ENCODE peak calls at places on chromosomes 4 and X, in five cellular contexts. C, V, Y, L and H are unnamed samples.
A peak's percentile ranks its signal among the peaks of the same experiment; 100 is the strongest.

GRCh38 chrX:6226053-6226645 is 2.5 kb downstream of the NLGN4X start:
- DNase-seq in C (peak; percentile 41), V (no peak), Y (peak; percentile 33), L (no peak), H (peak; percentile 0)

GRCh38 chr4:80806472-80806871 is 224.0 kb upstream of the BMP3 start:
- DNase-seq in C (no peak), V (no peak), Y (no peak), L (no peak), H (no peak)

GRCh38 chr4:165839615-165840333 is 33.3 kb upstream of the TLL1 start:
- DNase-seq in C (no peak), V (no peak), Y (no peak), L (no peak), H (no peak)

GRCh38 chrX:53317365-53318069 is 36.1 kb upstream of the IQSEC2 start:
- DNase-seq in C (peak; percentile 68), V (peak; percentile 43), Y (peak; percentile 49), L (peak; percentile 15), H (peak; percentile 46)

GRCh38 chrX:1472975-1473374 is 20.3 kb upstream of the ASMTL start:
- DNase-seq in C (no peak), V (no peak), Y (no peak), L (no peak), H (no peak)

GRCh38 chrX:71251456-71251973 is 2.4 kb downstream of the ZMYM3 start:
- DNase-seq in C (no peak), V (no peak), Y (no peak), L (no peak), H (peak; percentile 18)

GRCh38 chr4:70637239-70637920 is 8.8 kb downstream of the ENAM start:
- DNase-seq in C (no peak), V (peak; percentile 24), Y (no peak), L (no peak), H (no peak)

GRCh38 chrX:103704863-103705262 is 5.8 kb upstream of the TMEM31 start:
- DNase-seq in C (no peak), V (no peak), Y (no peak), L (no peak), H (no peak)

GRCh38 chr4:168604496-168605373 is 107.9 kb downstream of the PALLD start:
- DNase-seq in C (no peak), V (peak; percentile 87), Y (peak; percentile 84), L (no peak), H (peak; percentile 84)

GRCh38 chrX:41559662-41560061 is 112.5 kb downstream of the NYX start:
- DNase-seq in C (no peak), V (peak; percentile 95), Y (no peak), L (no peak), H (peak; percentile 73)

GRCh38 chrX:7574325-7574724 is 268.6 kb upstream of the VCX start:
- DNase-seq in C (no peak), V (no peak), Y (peak; percentile 11), L (no peak), H (peak; percentile 2)

GRCh38 chr4:137663376-137664054 is 131.2 kb upstream of the PCDH18 start:
- DNase-seq in C (no peak), V (no peak), Y (no peak), L (no peak), H (peak; percentile 37)
- H3K4me2 ChIP-seq in C (no peak overlapping the region), V (peak overlapping the region; percentile 72), Y (no peak overlapping the region), L (no peak overlapping the region), H (no peak overlapping the region)

GRCh38 chr4:103423261-103423660 is 225.1 kb upstream of the CENPE start:
- DNase-seq in C (no peak), V (no peak), Y (no peak), L (no peak), H (no peak)
- H2BK15ac ChIP-seq in C (no peak overlapping the region), V (no peak overlapping the region), Y (no peak overlapping the region), L (peak overlapping the region; percentile 3), H (no peak overlapping the region)

GRCh38 chrX:109839694-109840358 is 106.8 kb upstream of the ACSL4 start:
- DNase-seq in C (peak; percentile 63), V (no peak), Y (no peak), L (peak; percentile 9), H (peak; percentile 75)
- H4K91ac ChIP-seq in C (no peak overlapping the region), V (peak overlapping the region; percentile 72), Y (no peak overlapping the region), L (no peak overlapping the region), H (peak overlapping the region; percentile 46)

GRCh38 chrX:54509401-54509800 is 13.4 kb upstream of the FGD1 start:
- DNase-seq in C (no peak), V (peak; percentile 40), Y (no peak), L (no peak), H (peak; percentile 40)
- H3K4me2 ChIP-seq in C (no peak overlapping the region), V (no peak overlapping the region), Y (no peak overlapping the region), L (no peak overlapping the region), H (no peak overlapping the region)

DNA sequence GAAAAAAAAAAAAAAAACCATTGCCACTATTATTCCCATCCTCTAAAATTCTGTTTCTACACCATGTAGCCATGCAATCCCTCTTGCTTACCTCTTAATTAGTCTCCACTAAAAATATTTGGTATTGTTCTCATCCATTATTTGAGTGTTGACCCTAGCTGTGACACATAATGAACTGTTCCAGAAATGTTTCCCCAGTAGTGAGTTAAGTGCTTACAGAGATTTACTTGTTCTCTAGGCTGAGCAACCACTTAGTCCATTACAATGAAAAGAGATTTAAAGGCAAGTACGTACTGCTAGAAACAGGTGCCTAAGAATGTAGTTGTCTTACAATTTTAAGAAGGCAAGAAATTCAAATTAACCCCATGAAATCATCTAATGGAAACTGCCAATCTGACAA is 112.7 kb upstream of the PTPN13 start:
- DNase-seq in C (no peak), V (no peak), Y (peak; percentile 72), L (no peak), H (no peak)
- H2BK15ac ChIP-seq in C (no peak overlapping the region), V (no peak overlapping the region), Y (no peak overlapping the region), L (no peak overlapping the region), H (no peak overlapping the region)

DNA sequence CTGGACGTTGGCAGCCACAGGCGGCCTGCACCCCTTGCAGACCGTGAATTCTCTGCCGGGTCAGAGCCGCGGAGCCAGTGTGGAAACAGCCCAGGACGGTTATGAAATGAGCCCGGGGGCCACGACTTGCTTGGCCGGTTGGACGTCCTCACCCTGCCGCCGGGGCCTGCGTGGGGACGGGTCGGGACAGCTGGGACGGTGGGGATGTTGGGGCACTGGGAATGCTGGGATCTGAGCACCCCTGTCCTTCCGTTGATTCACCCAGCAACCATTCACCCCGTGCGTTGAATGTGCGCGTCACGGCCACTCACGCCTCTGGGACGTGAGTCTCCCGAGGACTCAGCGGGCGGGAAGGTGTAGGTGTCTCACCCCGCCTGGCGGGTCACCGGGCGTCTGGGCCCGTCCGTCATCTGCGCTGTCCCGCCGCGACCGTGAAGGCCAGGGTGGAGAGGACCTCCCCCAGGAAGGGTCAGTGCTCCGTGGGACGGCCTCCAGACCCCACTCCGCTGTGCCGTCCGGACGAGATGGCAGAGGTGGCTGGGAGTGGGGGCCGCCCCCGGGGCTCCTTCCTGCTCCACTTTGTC is 4.5 kb upstream of the PLCXD1 start:
- DNase-seq in C (no peak), V (peak; percentile 76), Y (no peak), L (no peak), H (peak; percentile 80)
- H4K91ac ChIP-seq in C (no peak overlapping the region), V (peak overlapping the region; percentile 14), Y (no peak overlapping the region), L (peak overlapping the region; percentile 80), H (peak overlapping the region; percentile 82)

GRCh38 chr4:150215601-150216000 is 137.4 kb downstream of the DCLK2 start:
- DNase-seq in C (no peak), V (no peak), Y (no peak), L (no peak), H (no peak)
- H3K4me2 ChIP-seq in C (no peak overlapping the region), V (no peak overlapping the region), Y (no peak overlapping the region), L (no peak overlapping the region), H (no peak overlapping the region)